ENCODE peak calls at places on chromosomes 7 and 10, in ten cellular contexts. X is NCI-H460; V is NCI-H2029; L is GM12865; R is spleen; U is AML-193; C is activated CD4-positive, alpha-beta T cell treated with anti-CD3 and anti-CD28 coated beads for 24 hours; E is dorsolateral prefrontal cortex; I is NCI-H446 treated with DMSO at 0.1 percent for 48 hours; H is memory B cell. T is an unnamed sample.

GRCh38 chr10:49164587-49165188 is 23.5 kb downstream of the TMEM273 start:
- DNase-seq in I (no peak), H (no peak), U (peak), L (peak), X (no peak), V (no peak), E (no peak), C (peak), R (peak), T (no peak)

GRCh38 chr7:133024604-133025003 is 57.3 kb downstream of the CHCHD3 start:
- DNase-seq in E (no peak), C (no peak), R (no peak), H (no peak), L (no peak), U (no peak), V (no peak), I (no peak), X (no peak), T (no peak)

GRCh38 chr10:33249137-33249536 is 85.3 kb downstream of the NRP1 start:
- DNase-seq in E (no peak), V (no peak), U (no peak), C (no peak), H (no peak), L (no peak), X (no peak), R (no peak), I (no peak), T (no peak)

GRCh38 chr10:30435068-30435422 is 1.1 kb downstream of the MAP3K8 start:
- DNase-seq in U (no peak), V (no peak), C (no peak), H (no peak), E (no peak), I (no peak), L (peak), X (no peak), R (peak), T (no peak)

GRCh38 chr10:3805227-3805790 is 20.3 kb upstream of the KLF6 start:
- DNase-seq in R (no peak), V (no peak), E (no peak), U (peak), L (peak), H (peak), X (no peak), C (no peak), I (no peak), T (no peak)

GRCh38 chr7:39582536-39582935 is 16.3 kb downstream of the YAE1 start:
- DNase-seq in L (no peak), I (no peak), E (no peak), C (no peak), V (no peak), U (no peak), R (no peak), H (no peak), X (no peak), T (no peak)

GRCh38 chr10:12782537-12782936 is 219.0 kb downstream of the CCDC3 start:
- DNase-seq in I (peak), L (peak), C (peak), R (no peak), V (no peak), U (no peak), X (peak), E (no peak), H (no peak), T (no peak)

GRCh38 chr7:131431289-131431688 is 103.6 kb downstream of the MKLN1 start:
- DNase-seq in H (no peak), V (peak), U (no peak), E (no peak), R (no peak), L (no peak), X (no peak), I (peak), C (no peak), T (no peak)

GRCh38 chr10:1061930-1062769 is 6.0 kb downstream of the WDR37 start:
- DNase-seq in C (no peak), X (no peak), V (no peak), H (no peak), L (no peak), E (no peak), U (no peak), I (no peak), R (no peak), T (no peak)

GRCh38 chr7:26663905-26664673 is 200.3 kb downstream of the SKAP2 start:
- DNase-seq in L (no peak), E (no peak), R (no peak), X (no peak), H (no peak), I (no peak), V (no peak), C (no peak), U (no peak), T (no peak)

GRCh38 chr7:94374231-94374630 is 20.5 kb upstream of the COL1A2 start:
- DNase-seq in V (no peak), U (no peak), I (no peak), R (no peak), X (peak), L (no peak), H (no peak), E (no peak), C (no peak), T (peak)

GRCh38 chr10:92720306-92721165 is 30.8 kb downstream of the HHEX start:
- DNase-seq in H (no peak), E (no peak), U (no peak), R (no peak), L (no peak), C (no peak), X (no peak), V (peak), I (no peak), T (no peak)

GRCh38 chr10:70589762-70590662 is 12.5 kb downstream of the PRF1 start:
- DNase-seq in X (no peak), V (no peak), C (no peak), I (no peak), H (no peak), U (no peak), E (no peak), R (no peak), L (no peak), T (no peak)

GRCh38 chr7:106121189-106121799 is 9.2 kb upstream of the SYPL1 start:
- DNase-seq in E (no peak), C (no peak), L (no peak), X (no peak), U (no peak), V (no peak), R (no peak), H (no peak), I (no peak), T (no peak)

GRCh38 chr7:155236386-155236785 is 61.3 kb upstream of the INSIG1 start:
- DNase-seq in U (no peak), H (no peak), V (no peak), L (no peak), C (no peak), R (peak), E (no peak), I (no peak), X (no peak), T (no peak)

GRCh38 chr10:43199684-43200537 is 61.7 kb downstream of the CSGALNACT2 start:
- DNase-seq in X (no peak), I (no peak), R (peak), V (no peak), H (no peak), U (no peak), L (no peak), E (peak), C (no peak), T (peak)

GRCh38 chr10:60827791-60828488 is 49.7 kb downstream of the CDK1 start:
- DNase-seq in I (no peak), X (no peak), R (no peak), H (no peak), V (no peak), L (no peak), E (no peak), U (peak), C (no peak), T (no peak)

GRCh38 chr7:155000795-155001194 is 2.1 kb downstream of the PAXIP1 start:
- DNase-seq in V (no peak), U (no peak), I (no peak), H (no peak), L (peak), X (no peak), R (no peak), C (no peak), E (no peak), T (no peak)

GRCh38 chr7:87075671-87076404 is 16.4 kb upstream of the ELAPOR2 start:
- DNase-seq in C (no peak), E (no peak), R (no peak), I (no peak), U (no peak), H (no peak), X (no peak), L (peak), V (no peak), T (no peak)

GRCh38 chr7:105353752-105354328 is 34.9 kb downstream of the SRPK2 start:
- DNase-seq in C (no peak), L (peak), X (no peak), H (no peak), E (no peak), V (no peak), I (no peak), U (no peak), R (peak), T (no peak)

GRCh38 chr7:2488272-2488645 is 12.1 kb upstream of the GRIFIN start:
- DNase-seq in C (no peak), X (no peak), V (no peak), L (no peak), U (no peak), R (peak), E (no peak), I (no peak), H (no peak), T (no peak)

GRCh38 chr10:69483988-69484387 is 32.7 kb downstream of the TSPAN15 start:
- DNase-seq in C (no peak), I (no peak), E (no peak), R (no peak), L (no peak), X (no peak), V (no peak), H (no peak), U (no peak), T (no peak)

GRCh38 chr7:84105582-84105981 is 89.0 kb downstream of the SEMA3A start:
- DNase-seq in V (no peak), U (no peak), H (no peak), E (no peak), C (no peak), L (no peak), X (no peak), I (no peak), R (no peak), T (no peak)

GRCh38 chr7:44326261-44327125 is 1.1 kb upstream of the CAMK2B start:
- DNase-seq in L (no peak), I (no peak), H (no peak), X (no peak), C (no peak), E (no peak), R (no peak), U (no peak), V (no peak), T (no peak)

T was measured in chondrocyte.